ENCODE peak calls at places on chromosomes 2 and 18, in eight cellular contexts. X is tibial nerve, P is cardiac muscle cell, S is fibroblast of pulmonary artery, R is brain microvascular endothelial cell, I is AG04449, O is stomach, Z is LNCaP clone FGC. U is an unnamed sample.

GRCh38 chr2:112204411-112204810 is 50.4 kb downstream of the ZC3H8 start:
- DNase-seq in X (no peak), P (no peak), S (peak; percentile 36), R (no peak), I (no peak), O (no peak), Z (no peak), U (no peak)

GRCh38 chr2:71154798-71155197 is 24.4 kb downstream of the MPHOSPH10 start:
- DNase-seq in X (no peak), P (no peak), S (no peak), R (no peak), I (no peak), O (no peak), Z (no peak), U (peak; percentile 61)

GRCh38 chr2:175926272-175926671 is 75.8 kb downstream of the LNPK start:
- DNase-seq in X (no peak), P (no peak), S (no peak), R (peak; percentile 6), I (peak; percentile 38), O (no peak), Z (no peak), U (no peak)

GRCh38 chr2:9163306-9164111 is 43.1 kb upstream of the ASAP2 start:
- DNase-seq in X (no peak), P (no peak), S (peak; percentile 44), R (no peak), I (no peak), O (no peak), Z (no peak), U (no peak)

GRCh38 chr2:68747413-68747812 is 12.8 kb downstream of the ARHGAP25 start:
- DNase-seq in X (no peak), P (no peak), S (no peak), R (no peak), I (no peak), O (no peak), Z (no peak), U (no peak)

GRCh38 chr18:60232541-60232940 is 140.0 kb downstream of the MC4R start:
- DNase-seq in X (no peak), P (no peak), S (peak; percentile 50), R (peak; percentile 8), I (no peak), O (no peak), Z (no peak), U (no peak)

GRCh38 chr18:45793295-45793965 is 32.0 kb upstream of the SIGLEC15 start:
- DNase-seq in X (no peak), P (no peak), S (peak; percentile 81), R (peak; percentile 68), I (peak; percentile 73), O (no peak), Z (no peak), U (peak; percentile 43)

GRCh38 chr2:189631849-189632248 is 29.4 kb upstream of the ASNSD1 start:
- DNase-seq in X (no peak), P (no peak), S (no peak), R (no peak), I (peak; percentile 29), O (no peak), Z (no peak), U (no peak)

GRCh38 chr2:231364961-231365810 is 30.3 kb upstream of the B3GNT7 start:
- DNase-seq in X (no peak), P (no peak), S (peak; percentile 79), R (peak; percentile 78), I (peak; percentile 45), O (no peak), Z (peak; percentile 54), U (no peak)

GRCh38 chr18:46155652-46156051 is 51.5 kb downstream of the HAUS1 start:
- DNase-seq in X (no peak), P (no peak), S (peak; percentile 85), R (peak; percentile 79), I (peak; percentile 76), O (no peak), Z (no peak), U (peak; percentile 12)

GRCh38 chr18:23231340-23232021 is 96.2 kb downstream of the CABLES1 start:
- DNase-seq in X (peak; percentile 47), P (no peak), S (peak; percentile 99), R (peak; percentile 98), I (peak; percentile 96), O (peak; percentile 43), Z (no peak), U (peak; percentile 98)

GRCh38 chr2:185338104-185338503 is 400.5 kb upstream of the FSIP2 start:
- DNase-seq in X (no peak), P (no peak), S (no peak), R (no peak), I (no peak), O (no peak), Z (no peak), U (no peak)

GRCh38 chr2:187519419-187520120 is 34.7 kb downstream of the TFPI start:
- DNase-seq in X (no peak), P (no peak), S (no peak), R (no peak), I (no peak), O (no peak), Z (no peak), U (peak; percentile 19)

GRCh38 chr18:8379187-8379941 is 229.9 kb upstream of the RAB12 start:
- DNase-seq in X (no peak), P (no peak), S (no peak), R (no peak), I (no peak), O (no peak), Z (no peak), U (no peak)

GRCh38 chr2:73203055-73203681 is 794 bp downstream of the NOTO start:
- DNase-seq in X (no peak), P (peak; percentile 34), S (peak; percentile 18), R (no peak), I (no peak), O (no peak), Z (no peak), U (no peak)

GRCh38 chr2:59182249-59182648 is 941.1 kb upstream of the FANCL start:
- DNase-seq in X (no peak), P (peak; percentile 71), S (peak; percentile 2), R (peak; percentile 35), I (no peak), O (no peak), Z (no peak), U (peak; percentile 17)

GRCh38 chr2:61178603-61179545 is 16.9 kb downstream of the C2orf74 start:
- DNase-seq in X (no peak), P (no peak), S (peak; percentile 27), R (no peak), I (no peak), O (no peak), Z (no peak), U (peak; percentile 64)

GRCh38 chr18:9905401-9905922 is 8.4 kb upstream of the VAPA start:
- DNase-seq in X (no peak), P (no peak), S (peak; percentile 75), R (no peak), I (no peak), O (no peak), Z (no peak), U (no peak)

GRCh38 chr2:108921096-108922030 is 67.7 kb downstream of the EDAR start:
- DNase-seq in X (no peak), P (no peak), S (no peak), R (no peak), I (no peak), O (peak; percentile 16), Z (no peak), U (no peak)

GRCh38 chr18:40987581-40987980 is 967.5 kb upstream of the PIK3C3 start:
- DNase-seq in X (no peak), P (no peak), S (no peak), R (no peak), I (no peak), O (no peak), Z (no peak), U (no peak)

GRCh38 chr18:11872479-11873136 is 21.4 kb downstream of the CHMP1B start:
- DNase-seq in X (no peak), P (peak; percentile 72), S (peak; percentile 46), R (no peak), I (no peak), O (peak; percentile 47), Z (peak; percentile 33), U (peak; percentile 41)

GRCh38 chr18:11868230-11868629 is 17.0 kb downstream of the CHMP1B start:
- DNase-seq in X (no peak), P (no peak), S (no peak), R (no peak), I (no peak), O (no peak), Z (no peak), U (no peak)

GRCh38 chr18:11874676-11875075 is 23.5 kb downstream of the CHMP1B start:
- DNase-seq in X (no peak), P (no peak), S (no peak), R (no peak), I (no peak), O (no peak), Z (no peak), U (no peak)

GRCh38 chr18:11873670-11874340 is 22.6 kb downstream of the CHMP1B start:
- DNase-seq in X (no peak), P (no peak), S (no peak), R (no peak), I (no peak), O (no peak), Z (no peak), U (no peak)

GRCh38 chr18:11871501-11871900 is 20.3 kb downstream of the CHMP1B start:
- DNase-seq in X (no peak), P (no peak), S (no peak), R (no peak), I (no peak), O (no peak), Z (no peak), U (peak; percentile 50)
- TF ChIP-seq CTCF in X (no peak), P (no peak), S (no peak), R (no peak), I (no peak), O (no peak), Z (no peak), U (no peak)

GRCh38 chr2:76692896-76693295 is 829.3 kb downstream of the LRRTM4 start:
- DNase-seq in X (no peak), P (no peak), S (no peak), R (no peak), I (no peak), O (no peak), Z (no peak), U (no peak)
- H3K4me3 ChIP-seq in X (no peak overlapping the region), P (no peak overlapping the region), S (no peak overlapping the region), R (no peak overlapping the region), I (no peak overlapping the region), O (no peak overlapping the region), Z (no peak overlapping the region), U (no peak overlapping the region)

DNA sequence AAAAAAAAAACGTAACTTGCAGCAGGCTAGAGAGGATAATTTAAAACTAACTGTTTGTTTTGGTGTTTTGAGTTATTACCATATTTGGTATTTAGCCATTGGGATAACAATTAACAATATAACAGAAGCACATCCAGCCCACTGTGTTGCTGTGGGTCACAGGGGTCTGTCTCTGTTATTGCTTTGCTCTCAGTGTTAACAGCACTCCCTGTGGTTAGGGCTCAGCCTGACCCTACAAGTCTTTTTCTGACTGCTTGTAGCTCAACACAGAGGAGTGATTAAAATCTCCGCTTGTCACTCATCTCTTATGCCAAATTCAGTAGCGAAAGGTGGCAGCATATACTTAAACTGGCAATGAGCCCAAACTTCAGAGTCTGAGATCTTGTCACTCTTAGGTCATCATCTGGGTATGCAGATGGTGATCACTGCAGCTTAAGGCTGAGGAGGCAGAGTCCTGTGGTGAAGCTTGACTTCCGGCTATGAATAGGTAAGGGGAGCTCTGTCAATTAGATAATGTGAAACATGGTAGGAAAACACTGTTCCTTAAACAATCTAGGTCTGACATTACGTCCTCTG is 63.4 kb upstream of the CSRNP3 start:
- DNase-seq in X (no peak), P (no peak), S (no peak), R (peak; percentile 34), I (no peak), O (no peak), Z (peak; percentile 50), U (no peak)
- TF ChIP-seq CTCF in X (no peak), P (no peak), S (no peak), R (no peak), I (no peak), O (no peak), Z (no peak), U (no peak)

GRCh38 chr2:48512586-48512985 is 17.4 kb upstream of the STON1 start:
- DNase-seq in X (no peak), P (no peak), S (no peak), R (no peak), I (no peak), O (no peak), Z (no peak), U (no peak)
- H3K4me3 ChIP-seq in X (no peak overlapping the region), P (no peak overlapping the region), S (no peak overlapping the region), R (no peak overlapping the region), I (no peak overlapping the region), O (no peak overlapping the region), Z (no peak overlapping the region), U (no peak overlapping the region)